ENCODE peak calls at places on chromosome 20, in seven cellular contexts. B is HepG2, Y is SK-N-SH, W is GM12891, J is K562, H is H1, G is GM12878. I is an unnamed sample.

GRCh38 chr20:33561981-33562601 is 72.2 kb downstream of the CBFA2T2 start:
- DNase-seq in G (no peak), H (no peak), Y (peak), B (peak), W (no peak), J (no peak), I (no peak)

GRCh38 chr20:4070323-4071176 is 55.2 kb upstream of the RNF24 start:
- DNase-seq in G (no peak), Y (no peak), B (no peak), J (no peak), W (no peak), H (no peak), I (no peak)

GRCh38 chr20:2889209-2889608 is 15.9 kb downstream of the PTPRA start:
- DNase-seq in Y (no peak), H (no peak), B (no peak), J (no peak), G (no peak), W (no peak), I (no peak)

GRCh38 chr20:43766395-43766794 is 39.6 kb upstream of the GTSF1L start:
- DNase-seq in B (no peak), J (no peak), W (no peak), H (no peak), G (no peak), Y (no peak), I (no peak)

GRCh38 chr20:40648505-40649072 is 40.4 kb downstream of the MAFB start:
- DNase-seq in H (no peak), G (no peak), Y (peak), W (no peak), B (peak), J (no peak), I (no peak)

GRCh38 chr20:57322476-57322875 is 7.1 kb upstream of the SPO11 start:
- DNase-seq in Y (no peak), B (no peak), H (no peak), J (no peak), W (no peak), G (no peak), I (no peak)

GRCh38 chr20:57547250-57547649 is 13.7 kb upstream of the PCK1 start:
- DNase-seq in B (peak), G (no peak), J (no peak), Y (no peak), W (no peak), H (no peak), I (no peak)

GRCh38 chr20:4192378-4193048 is 177.2 kb upstream of the RNF24 start:
- DNase-seq in J (peak), Y (no peak), W (no peak), H (no peak), B (no peak), G (no peak), I (no peak)

GRCh38 chr20:23229989-23230388 is 120.6 kb upstream of the NXT1 start:
- DNase-seq in G (no peak), B (no peak), W (no peak), J (no peak), H (no peak), Y (no peak), I (no peak)

GRCh38 chr20:2086177-2086979 is 15.2 kb upstream of the STK35 start:
- DNase-seq in J (no peak), B (no peak), H (no peak), W (no peak), Y (no peak), G (no peak), I (no peak)

GRCh38 chr20:49578436-49578835 is 10.5 kb upstream of the PTGIS start:
- DNase-seq in Y (no peak), J (no peak), B (no peak), H (no peak), W (no peak), G (no peak), I (no peak)

GRCh38 chr20:23419657-23419994 is 1.7 kb downstream of the NAPB start:
- DNase-seq in Y (no peak), J (no peak), H (no peak), G (no peak), W (no peak), B (no peak), I (no peak)

GRCh38 chr20:37868998-37869861 is 33.7 kb upstream of the VSTM2L start:
- DNase-seq in B (no peak), H (peak), Y (peak), J (no peak), G (no peak), W (no peak), I (no peak)

GRCh38 chr20:32484221-32485125 is 100.7 kb downstream of the NOL4L start:
- DNase-seq in H (no peak), Y (peak), J (no peak), W (peak), G (no peak), B (no peak), I (peak)

GRCh38 chr20:31718952-31719643 is 3.6 kb downstream of the BCL2L1 start:
- DNase-seq in H (no peak), B (no peak), G (no peak), J (no peak), Y (no peak), W (no peak), I (no peak)

GRCh38 chr20:31698803-31699718 is 23.6 kb downstream of the BCL2L1 start:
- DNase-seq in B (peak), W (no peak), J (no peak), G (no peak), H (no peak), Y (no peak), I (peak)

GRCh38 chr20:41149679-41150131 is 12.4 kb downstream of the PLCG1 start:
- DNase-seq in W (no peak), H (no peak), B (peak), G (no peak), Y (no peak), J (peak), I (no peak)

GRCh38 chr20:846894-847278 is 13.4 kb downstream of the FAM110A start:
- DNase-seq in G (no peak), W (peak), B (no peak), Y (no peak), H (no peak), J (no peak), I (peak)

GRCh38 chr20:10674684-10675455 is 1.1 kb upstream of the JAG1 start:
- DNase-seq in Y (peak), W (peak), B (peak), G (no peak), H (no peak), J (peak), I (peak)

GRCh38 chr20:258963-259362 is 1.4 kb downstream of the DEFB132 start:
- DNase-seq in B (peak), H (no peak), W (no peak), Y (no peak), J (peak), G (no peak), I (no peak)

GRCh38 chr20:38245753-38246152 is 14.8 kb downstream of the KIAA1755 start:
- DNase-seq in W (no peak), Y (no peak), G (no peak), B (no peak), J (no peak), H (no peak), I (no peak)

GRCh38 chr20:49589747-49590146 is 21.8 kb upstream of the PTGIS start:
- DNase-seq in J (no peak), B (no peak), W (no peak), H (no peak), G (no peak), Y (no peak), I (no peak)

GRCh38 chr20:38935285-38935684 is 9.1 kb downstream of the FAM83D start:
- DNase-seq in H (no peak), Y (no peak), W (no peak), B (no peak), G (no peak), J (no peak), I (no peak)

GRCh38 chr20:23606652-23607049 is 934 bp upstream of the CST9 start:
- DNase-seq in W (peak), Y (peak), J (peak), B (peak), G (no peak), H (peak), I (peak)

GRCh38 chr20:309306-309840 is 12.0 kb downstream of the ZCCHC3 start:
- DNase-seq in H (no peak), G (no peak), B (no peak), J (no peak), Y (peak), W (no peak), I (no peak)

GRCh38 chr20:22775671-22776139 is 191.3 kb upstream of the FOXA2 start:
- DNase-seq in G (no peak), W (no peak), B (peak), H (no peak), Y (no peak), J (no peak), I (no peak)

GRCh38 chr20:49812463-49813304 is at the start of gene SLC9A8:
- DNase-seq in G (peak), J (peak), Y (peak), W (peak), B (peak), H (peak), I (peak)

GRCh38 chr20:23050847-23051627 is 1.6 kb upstream of the THBD start:
- DNase-seq in B (no peak), H (peak), G (no peak), Y (no peak), J (peak), W (peak), I (no peak)

GRCh38 chr20:19600042-19600441 is 158.0 kb upstream of the RIN2 start:
- DNase-seq in G (no peak), B (no peak), J (no peak), W (no peak), H (no peak), Y (no peak), I (no peak)

GRCh38 chr20:2879148-2879547 is 5.9 kb downstream of the PTPRA start:
- DNase-seq in H (no peak), Y (no peak), J (no peak), B (no peak), G (no peak), W (no peak), I (no peak)

GRCh38 chr20:18057994-18058349 is 256 bp upstream of the OVOL2 start:
- DNase-seq in Y (peak), J (no peak), G (no peak), B (no peak), H (no peak), W (no peak), I (no peak)

GRCh38 chr20:931401-931800 is 15.3 kb upstream of the ANGPT4 start:
- DNase-seq in Y (no peak), W (no peak), H (no peak), B (no peak), J (no peak), G (no peak), I (no peak)

GRCh38 chr20:33203444-33203843 is 13.7 kb upstream of the BPIFA3 start:
- DNase-seq in B (no peak), H (no peak), G (no peak), Y (no peak), W (no peak), J (no peak), I (no peak)

GRCh38 chr20:57405236-57406016 is 14.2 kb downstream of the RBM38 start:
- DNase-seq in H (no peak), B (no peak), W (no peak), J (no peak), Y (no peak), G (no peak), I (no peak)

GRCh38 chr20:36344517-36345132 is 38.5 kb downstream of the DLGAP4 start:
- DNase-seq in G (no peak), Y (no peak), J (peak), B (peak), W (no peak), H (no peak), I (no peak)

GRCh38 chr20:63366658-63367360 is 5.7 kb upstream of the CHRNA4 start:
- DNase-seq in J (no peak), H (no peak), G (no peak), Y (no peak), W (no peak), B (no peak), I (no peak)

GRCh38 chr20:38153011-38153329 is 12.1 kb downstream of the TGM2 start:
- DNase-seq in G (no peak), H (no peak), B (no peak), Y (no peak), W (no peak), J (no peak), I (no peak)

GRCh38 chr20:24994186-24994465 is 1.6 kb upstream of the APMAP start:
- DNase-seq in W (no peak), Y (no peak), G (no peak), B (no peak), H (no peak), J (no peak), I (no peak)

GRCh38 chr20:24992420-24993205 is at the start of gene APMAP:
- DNase-seq in Y (peak), H (peak), B (peak), W (peak), J (peak), G (peak), I (peak)

GRCh38 chr20:24990810-24991252 is 1.7 kb downstream of the APMAP start:
- DNase-seq in W (no peak), G (no peak), B (no peak), J (no peak), Y (no peak), H (no peak), I (no peak)

GRCh38 chr20:24993337-24994185 is 1.0 kb upstream of the APMAP start:
- DNase-seq in H (no peak), B (peak), W (no peak), J (no peak), Y (no peak), G (no peak), I (no peak)

GRCh38 chr20:24991897-24992419 is 593 bp downstream of the APMAP start:
- DNase-seq in Y (peak), G (no peak), H (no peak), B (no peak), W (no peak), J (peak), I (no peak)
- TF ChIP-seq TAF1 in Y (no peak), G (no peak), H (no peak), B (no peak), W (no peak), J (no peak), I (no peak)

DNA sequence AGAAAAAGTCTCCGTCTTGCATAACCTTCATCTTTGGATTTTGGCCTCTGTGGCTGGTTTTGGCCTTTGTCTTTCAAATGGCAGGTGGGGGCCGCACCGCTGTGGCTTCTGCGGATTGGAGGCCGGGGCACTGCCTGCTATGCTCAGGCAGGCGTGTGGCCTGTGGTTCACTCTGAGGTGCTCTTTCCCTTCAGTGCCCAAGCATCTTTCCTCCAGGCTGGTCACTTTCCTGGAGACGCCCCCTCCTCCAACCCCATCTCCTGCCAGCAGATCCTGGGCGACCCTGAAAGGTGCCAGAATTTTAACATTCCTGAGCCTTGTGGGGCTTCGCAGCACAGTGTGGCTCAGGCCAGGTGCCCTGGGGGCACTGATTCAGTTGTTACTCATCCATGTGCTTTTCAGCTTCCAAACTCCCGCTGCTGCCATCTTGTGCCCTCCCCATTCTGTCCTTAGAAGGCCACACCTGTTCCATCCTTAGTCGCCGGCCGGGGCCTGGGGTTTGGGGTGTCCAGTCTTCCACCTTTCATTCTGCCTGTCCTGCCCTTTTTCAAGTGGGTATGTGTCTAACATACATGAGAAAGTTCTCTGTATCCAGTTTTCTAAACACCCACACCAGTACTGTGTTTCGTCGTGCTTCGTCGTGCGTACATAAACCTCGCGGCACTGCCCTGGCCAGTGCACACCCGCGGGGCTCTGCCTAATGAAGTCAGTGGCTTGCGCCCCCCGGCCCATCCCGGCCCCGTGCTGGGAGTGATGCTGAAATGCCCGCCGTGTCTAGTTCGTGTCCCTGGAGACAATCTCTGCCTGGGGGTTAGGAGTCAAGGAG is 12.1 kb downstream of the SS18L1 start:
- DNase-seq in H (peak), J (no peak), Y (no peak), G (no peak), W (no peak), B (peak), I (no peak)
- TF ChIP-seq TAF1 in H (no peak), J (no peak), Y (no peak), G (no peak), W (no peak), B (no peak), I (no peak)

GRCh38 chr20:35115606-35116005 is 23.0 kb upstream of the TRPC4AP start:
- DNase-seq in G (no peak), B (no peak), J (no peak), Y (no peak), W (no peak), H (no peak), I (no peak)

GRCh38 chr20:35106827-35107380 is 14.3 kb upstream of the TRPC4AP start:
- DNase-seq in G (no peak), J (no peak), Y (no peak), W (no peak), H (no peak), B (no peak), I (no peak)

GRCh38 chr20:35116258-35116657 is 23.7 kb upstream of the TRPC4AP start:
- DNase-seq in Y (no peak), H (no peak), B (no peak), W (no peak), J (peak), G (no peak), I (no peak)

GRCh38 chr20:35108921-35109320 is 16.3 kb upstream of the TRPC4AP start:
- DNase-seq in J (no peak), B (no peak), H (no peak), Y (no peak), G (no peak), W (no peak), I (no peak)

GRCh38 chr20:35111141-35111888 is 18.7 kb upstream of the TRPC4AP start:
- DNase-seq in W (no peak), Y (no peak), G (no peak), J (no peak), H (no peak), B (no peak), I (no peak)
- TF ChIP-seq TAF1 in W (no peak), Y (no peak), G (no peak), J (no peak), H (no peak), B (no peak), I (no peak)

DNA sequence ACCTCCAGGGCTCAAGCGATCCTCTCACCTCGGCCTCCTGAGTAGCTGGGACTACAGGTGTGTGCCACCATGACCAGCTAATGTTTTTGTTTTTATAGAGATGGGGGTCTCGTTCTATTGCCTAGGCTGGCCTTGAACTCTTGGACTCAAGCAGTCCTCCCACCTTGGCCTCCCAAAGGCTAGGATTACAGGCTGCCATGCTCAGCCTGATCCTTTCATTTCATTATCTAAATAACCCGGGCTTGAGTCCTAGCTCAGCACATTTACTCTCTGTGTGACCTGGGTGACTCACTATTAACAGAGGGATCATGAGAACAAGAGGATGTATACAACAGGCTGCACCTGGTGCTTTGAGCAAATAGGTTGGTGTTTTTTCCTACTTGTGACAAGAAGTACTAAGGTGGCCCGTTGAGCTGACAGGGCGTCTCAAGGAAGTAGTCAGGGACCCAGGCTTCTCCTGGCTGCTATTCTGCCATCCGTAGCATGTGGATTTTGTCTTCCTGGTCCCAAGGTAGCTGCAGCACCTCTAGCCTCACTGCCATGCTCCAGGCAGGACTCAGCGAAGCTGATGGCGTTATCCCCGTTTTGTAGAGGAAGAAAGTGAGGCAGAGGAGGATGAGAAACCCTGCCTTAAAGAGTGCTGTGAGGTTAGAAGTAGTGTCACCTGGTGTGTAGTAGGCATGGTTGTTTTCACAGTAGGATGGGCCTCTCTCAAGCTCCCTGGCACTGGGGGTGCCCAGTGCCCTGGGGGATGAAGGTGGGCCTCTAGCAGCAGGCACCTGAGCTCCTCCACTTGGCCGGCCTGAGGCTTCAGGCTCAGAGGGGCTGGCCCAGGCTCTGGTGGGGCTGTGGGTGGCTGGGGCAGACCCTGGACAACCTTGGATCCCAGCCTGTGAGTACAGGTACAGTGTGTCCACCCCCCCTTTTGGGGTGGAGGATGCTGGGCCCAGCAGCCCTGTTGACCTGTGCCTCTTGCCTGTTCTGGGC is 62.4 kb downstream of the ADNP start:
- DNase-seq in W (no peak), J (no peak), Y (no peak), B (peak), G (no peak), H (no peak), I (no peak)
- TF ChIP-seq TAF1 in W (no peak), J (no peak), Y (no peak), B (no peak), G (no peak), H (no peak), I (no peak)

GRCh38 chr20:24729896-24730605 is 219.0 kb upstream of the CST7 start:
- DNase-seq in W (no peak), G (no peak), H (no peak), B (no peak), Y (no peak), J (no peak), I (no peak)
- TF ChIP-seq TAF1 in W (no peak), G (no peak), H (no peak), B (no peak), Y (no peak), J (no peak), I (no peak)

DNA sequence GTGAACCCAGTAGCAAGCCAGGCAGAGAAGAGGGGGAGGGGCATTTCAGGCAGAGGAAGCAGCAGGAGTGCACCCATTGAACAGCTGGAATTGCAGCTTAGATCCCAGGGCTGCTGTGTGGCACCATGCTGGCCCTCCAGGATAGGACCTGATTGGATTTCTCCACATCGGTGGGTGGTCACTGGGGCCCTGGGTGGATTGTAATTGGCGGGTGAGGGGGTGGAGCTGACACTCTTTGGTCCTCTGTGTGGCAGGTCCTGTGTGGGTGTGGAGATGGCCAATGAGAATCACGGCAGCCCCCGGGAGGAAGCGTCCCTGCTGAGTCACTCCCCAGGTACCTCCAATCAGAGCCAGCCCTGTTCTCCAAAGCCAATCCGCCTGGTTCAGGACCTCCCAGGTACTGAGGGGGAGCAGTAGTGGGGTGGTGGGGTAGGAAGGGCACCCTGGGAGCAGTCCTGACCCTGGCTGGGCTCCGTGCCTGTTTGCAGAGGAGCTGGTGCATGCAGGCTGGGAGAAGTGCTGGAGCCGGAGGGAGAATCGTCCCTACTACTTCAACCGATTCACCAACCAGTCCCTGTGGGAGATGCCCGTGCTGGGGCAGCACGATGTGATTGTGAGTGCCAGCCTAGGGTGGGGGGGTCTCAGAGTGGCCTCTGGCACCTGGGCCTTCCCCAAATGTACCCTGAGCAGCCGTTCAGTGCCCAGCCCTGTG is 4.4 kb downstream of the PCIF1 start:
- DNase-seq in B (no peak), W (no peak), J (no peak), Y (no peak), G (no peak), H (peak), I (no peak)
- TF ChIP-seq TAF1 in B (no peak), W (no peak), J (no peak), Y (no peak), G (no peak), H (no peak), I (no peak)